ENCODE peak calls at places on chromosomes 4 and X, in four cellular contexts. T is HS-27A, C is NAMALWA, P is amygdala. A is an unnamed sample.

GRCh38 chr4:74805601-74806000 is 11.3 kb upstream of the BTC start:
- DNase-seq in T (peak), C (no peak), P (no peak), A (no peak)

GRCh38 chr4:3426465-3427133 is 15.2 kb upstream of the HGFAC start:
- DNase-seq in T (no peak), C (no peak), P (no peak), A (no peak)

GRCh38 chrX:12970691-12971202 is 4.2 kb upstream of the TMSB4X start:
- DNase-seq in T (no peak), C (no peak), P (peak), A (no peak)

GRCh38 chr4:104393649-104394048 is 101.0 kb downstream of the CXXC4 start:
- DNase-seq in T (no peak), C (no peak), P (no peak), A (no peak)

GRCh38 chr4:83964996-83965541 is 429.2 kb downstream of the GPAT3 start:
- DNase-seq in T (no peak), C (peak), P (no peak), A (no peak)

GRCh38 chr4:153348006-153348405 is 3.5 kb downstream of the MND1 start:
- DNase-seq in T (no peak), C (peak), P (no peak), A (no peak)

GRCh38 chrX:12237131-12237530 is 98.9 kb downstream of the FRMPD4 start:
- DNase-seq in T (no peak), C (no peak), P (no peak), A (no peak)

GRCh38 chr4:137283737-137284136 is 248.6 kb downstream of the PCDH18 start:
- DNase-seq in T (no peak), C (no peak), P (no peak), A (no peak)

GRCh38 chr4:70059149-70059548 is 8.9 kb downstream of the HTN1 start:
- DNase-seq in T (no peak), C (no peak), P (no peak), A (no peak)

GRCh38 chr4:174425669-174426068 is 96.6 kb downstream of the HPGD start:
- DNase-seq in T (no peak), C (no peak), P (no peak), A (no peak)

GRCh38 chr4:87545052-87545451 is 15.9 kb upstream of the SPARCL1 start:
- DNase-seq in T (no peak), C (no peak), P (no peak), A (no peak)

GRCh38 chrX:97850911-97851310 is 967.2 kb downstream of the RPA4 start:
- DNase-seq in T (no peak), C (no peak), P (no peak), A (no peak)

GRCh38 chrX:115372026-115372610 is 82.6 kb downstream of the LUZP4 start:
- DNase-seq in T (peak), C (no peak), P (no peak), A (no peak)

GRCh38 chr4:152972821-152973613 is 36.9 kb downstream of the FHDC1 start:
- DNase-seq in T (peak), C (no peak), P (no peak), A (no peak)

GRCh38 chr4:30294295-30294694 is 425.9 kb upstream of the PCDH7 start:
- DNase-seq in T (no peak), C (no peak), P (no peak), A (no peak)

GRCh38 chr4:80321341-80321740 is 14.2 kb upstream of the CFAP299 start:
- DNase-seq in T (no peak), C (no peak), P (no peak), A (no peak)

GRCh38 chrX:38516196-38516595 is 45.1 kb upstream of the TSPAN7 start:
- DNase-seq in T (no peak), C (no peak), P (no peak), A (no peak)

GRCh38 chr4:169335331-169335730 is 64.6 kb upstream of the SH3RF1 start:
- DNase-seq in T (no peak), C (no peak), P (no peak), A (no peak)

GRCh38 chrX:139862208-139862607 is 70.6 kb downstream of the ATP11C start:
- DNase-seq in T (no peak), C (no peak), P (no peak), A (no peak)

GRCh38 chrX:121455890-121456289 is 408.5 kb downstream of the GLUD2 start:
- DNase-seq in T (no peak), C (no peak), P (no peak), A (no peak)

GRCh38 chr4:90536408-90536807 is 409.2 kb downstream of the CCSER1 start:
- DNase-seq in T (no peak), C (no peak), P (no peak), A (no peak)

GRCh38 chr4:67459164-67459563 is 86.1 kb downstream of the CENPC start:
- DNase-seq in T (no peak), C (no peak), P (no peak), A (no peak)

GRCh38 chrX:112941209-112941788 is 100.7 kb upstream of the AMOT start:
- DNase-seq in T (no peak), C (peak), P (no peak), A (no peak)

GRCh38 chr4:74005528-74005927 is 7.1 kb upstream of the CXCL5 start:
- DNase-seq in T (no peak), C (no peak), P (no peak), A (no peak)

GRCh38 chr4:37279894-37280592 is 35.5 kb downstream of the NWD2 start:
- DNase-seq in T (no peak), C (no peak), P (no peak), A (no peak)

GRCh38 chrX:13899607-13900006 is 82.7 kb upstream of the GPM6B start:
- DNase-seq in T (peak), C (no peak), P (no peak), A (no peak)

GRCh38 chrX:53456254-53456653 is 22.1 kb upstream of the HSD17B10 start:
- DNase-seq in T (no peak), C (no peak), P (no peak), A (no peak)